ENCODE peak calls at places on chromosomes 7 and 10, in nine cellular contexts. H, J, X, S, Q, N, P, D and M are unnamed samples.

GRCh38 chr7:1403844-1404404 is 55.3 kb downstream of the MICALL2 start:
- DNase-seq in S (no peak), D (no peak), X (peak), N (no peak), J (no peak), P (no peak), Q (peak), H (no peak), M (no peak)

GRCh38 chr10:21509391-21510217 is 15.9 kb downstream of the SKIDA1 start:
- DNase-seq in D (no peak), H (no peak), S (no peak), N (no peak), P (no peak), J (no peak), Q (no peak), X (peak), M (no peak)

GRCh38 chr10:13104697-13105096 is 4.7 kb downstream of the OPTN start:
- DNase-seq in J (no peak), N (no peak), Q (no peak), D (no peak), P (no peak), H (no peak), X (no peak), S (no peak), M (no peak)

GRCh38 chr10:114266521-114266920 is 27.5 kb downstream of the VWA2 start:
- DNase-seq in X (no peak), D (no peak), J (peak), Q (peak), N (no peak), P (no peak), S (peak), H (no peak), M (peak)

GRCh38 chr7:44074349-44074695 is 8.0 kb downstream of the POLM start:
- DNase-seq in D (no peak), S (no peak), P (no peak), J (no peak), Q (no peak), X (no peak), N (no peak), H (no peak), M (no peak)

GRCh38 chr10:77969029-77969635 is 42.6 kb upstream of the DLG5 start:
- DNase-seq in X (peak), Q (no peak), J (no peak), P (no peak), D (no peak), S (no peak), N (no peak), H (no peak), M (no peak)

GRCh38 chr10:69045441-69046300 is 42.2 kb upstream of the SRGN start:
- DNase-seq in J (no peak), X (no peak), S (peak), N (no peak), D (peak), Q (peak), H (peak), P (no peak), M (no peak)

GRCh38 chr10:8088504-8088903 is 34.0 kb downstream of the GATA3 start:
- DNase-seq in P (no peak), X (no peak), D (peak), Q (no peak), S (no peak), N (no peak), H (peak), J (no peak), M (no peak)

GRCh38 chr7:8536431-8536830 is 103.0 kb downstream of the NXPH1 start:
- DNase-seq in J (no peak), D (peak), S (no peak), N (no peak), Q (no peak), P (no peak), H (no peak), X (no peak), M (no peak)

GRCh38 chr7:1544178-1544895 is 11.7 kb downstream of the TMEM184A start:
- DNase-seq in J (no peak), P (no peak), N (peak), H (no peak), D (no peak), Q (no peak), S (no peak), X (no peak), M (no peak)

GRCh38 chr7:108135446-108136190 is 5.5 kb upstream of the LAMB4 start:
- DNase-seq in N (no peak), X (no peak), H (no peak), J (no peak), Q (no peak), D (peak), S (no peak), P (no peak), M (no peak)

GRCh38 chr7:5303061-5303460 is 20.3 kb downstream of the SLC29A4 start:
- DNase-seq in N (no peak), J (no peak), X (no peak), D (no peak), S (no peak), Q (no peak), P (no peak), H (no peak), M (no peak)

GRCh38 chr10:133397938-133398337 is 4.0 kb downstream of the MTG1 start:
- DNase-seq in N (no peak), Q (no peak), H (no peak), J (no peak), D (no peak), X (no peak), P (no peak), S (no peak), M (no peak)

GRCh38 chr10:61902448-61903183 is 1.1 kb downstream of the ARID5B start:
- DNase-seq in N (no peak), D (peak), Q (peak), J (peak), H (peak), X (peak), P (no peak), S (peak), M (no peak)

GRCh38 chr10:78571916-78572315 is 496.9 kb upstream of the ZMIZ1 start:
- DNase-seq in X (no peak), J (no peak), Q (no peak), D (no peak), S (no peak), P (no peak), H (no peak), N (no peak), M (no peak)

GRCh38 chr10:70445718-70446485 is 4.4 kb upstream of the NODAL start:
- DNase-seq in S (no peak), H (no peak), N (no peak), Q (peak), P (no peak), J (no peak), D (no peak), X (no peak), M (no peak)

GRCh38 chr7:25953859-25954258 is 198.1 kb upstream of the NFE2L3 start:
- DNase-seq in Q (no peak), S (no peak), P (no peak), N (no peak), X (no peak), H (no peak), J (no peak), D (peak), M (no peak)

GRCh38 chr7:17506090-17506489 is 207.6 kb downstream of the AHR start:
- DNase-seq in D (peak), J (peak), N (no peak), P (no peak), H (no peak), X (no peak), Q (no peak), S (no peak), M (peak)

GRCh38 chr7:2759736-2760097 is 71.7 kb downstream of the AMZ1 start:
- DNase-seq in P (no peak), H (no peak), X (peak), S (no peak), N (no peak), J (no peak), D (no peak), Q (no peak), M (peak)

GRCh38 chr10:49298666-49298989 is 342 bp upstream of the C10orf71 start:
- DNase-seq in P (no peak), J (no peak), H (no peak), N (no peak), S (no peak), D (no peak), X (no peak), Q (peak), M (no peak)

GRCh38 chr7:85023066-85023687 is 163.7 kb downstream of the SEMA3D start:
- DNase-seq in X (peak), S (peak), J (peak), Q (peak), H (peak), N (no peak), D (peak), P (no peak), M (no peak)

GRCh38 chr7:101575731-101576130 is 53.4 kb downstream of the MYL10 start:
- DNase-seq in D (no peak), X (no peak), N (no peak), S (no peak), J (no peak), P (no peak), Q (no peak), H (no peak), M (no peak)

GRCh38 chr7:1422512-1423265 is 36.6 kb downstream of the MICALL2 start:
- DNase-seq in X (peak), S (no peak), N (no peak), P (no peak), D (no peak), J (no peak), H (no peak), Q (no peak), M (no peak)

GRCh38 chr7:108104324-108104723 is 25.8 kb downstream of the LAMB4 start:
- DNase-seq in X (no peak), S (no peak), D (no peak), Q (no peak), J (no peak), P (no peak), N (no peak), H (no peak), M (no peak)

GRCh38 chr10:43885842-43886241 is 237.2 kb upstream of the ZNF32 start:
- DNase-seq in H (no peak), D (peak), Q (no peak), J (no peak), P (no peak), X (no peak), S (no peak), N (no peak), M (no peak)

GRCh38 chr10:11105676-11106004 is 88.0 kb downstream of the CELF2 start:
- DNase-seq in H (no peak), Q (no peak), D (no peak), N (no peak), S (no peak), J (no peak), P (no peak), X (no peak), M (no peak)

GRCh38 chr10:67861750-67862460 is 22.6 kb upstream of the SIRT1 start:
- DNase-seq in N (no peak), H (no peak), Q (no peak), S (no peak), P (no peak), X (no peak), D (no peak), J (no peak), M (no peak)

GRCh38 chr10:132502544-132503300 is 34.9 kb upstream of the INPP5A start:
- DNase-seq in S (no peak), P (no peak), J (no peak), D (no peak), Q (no peak), H (no peak), X (no peak), N (peak), M (no peak)

GRCh38 chr10:78775891-78776290 is 292.9 kb upstream of the ZMIZ1 start:
- DNase-seq in P (no peak), H (no peak), S (no peak), Q (no peak), N (peak), D (no peak), J (no peak), X (no peak), M (no peak)

GRCh38 chr10:109946680-109947446 is 23.6 kb upstream of the XPNPEP1 start:
- DNase-seq in P (no peak), H (no peak), D (no peak), J (no peak), X (no peak), Q (no peak), S (no peak), N (no peak), M (no peak)